ENCODE peak calls at places on chromosome 4, in six cellular contexts. A is GM23248, Z is MM.1S, M is neural progenitor cell, L is mesendoderm, N is mammary epithelial cell. F is an unnamed sample.

GRCh38 chr4:138062929-138063328 is 179.2 kb downstream of the SLC7A11 start:
- DNase-seq in A (peak; percentile 67), N (peak; percentile 32), L (peak; percentile 75), Z (no peak), M (no peak), F (no peak)

GRCh38 chr4:112094330-112094729 is 50.9 kb upstream of the FAM241A start:
- DNase-seq in M (no peak), L (no peak), N (no peak), Z (no peak), A (no peak), F (no peak)

GRCh38 chr4:76879731-76880364 is 18.1 kb downstream of the SOWAHB start:
- DNase-seq in M (no peak), A (peak; percentile 84), L (no peak), Z (no peak), N (no peak), F (no peak)

GRCh38 chr4:2063557-2064275 is 4.6 kb downstream of the NAT8L start:
- DNase-seq in M (no peak), L (no peak), Z (no peak), N (no peak), A (no peak), F (no peak)

GRCh38 chr4:41746025-41746439 is 2.5 kb downstream of the PHOX2B start:
- DNase-seq in A (peak; percentile 10), Z (no peak), L (peak; percentile 32), N (no peak), M (peak; percentile 42), F (no peak)

GRCh38 chr4:15100994-15101695 is 98.9 kb downstream of the CPEB2 start:
- DNase-seq in A (peak; percentile 68), L (no peak), Z (no peak), M (no peak), N (no peak), F (no peak)

GRCh38 chr4:74906771-74907170 is 26.1 kb upstream of the PARM1 start:
- DNase-seq in M (no peak), Z (no peak), L (no peak), A (no peak), N (no peak), F (no peak)

GRCh38 chr4:174423257-174423944 is 98.9 kb downstream of the HPGD start:
- DNase-seq in M (no peak), A (peak; percentile 86), N (peak; percentile 95), Z (no peak), L (no peak), F (no peak)

GRCh38 chr4:25813705-25814104 is 49.1 kb downstream of the SEL1L3 start:
- DNase-seq in Z (no peak), N (peak; percentile 6), L (peak; percentile 90), M (peak; percentile 38), A (peak; percentile 86), F (peak; percentile 69)

GRCh38 chr4:3682236-3683076 is 83.7 kb upstream of the ADRA2C start:
- DNase-seq in A (no peak), M (no peak), Z (no peak), N (no peak), L (no peak), F (no peak)

GRCh38 chr4:13541720-13542576 is 2.4 kb downstream of the NKX3-2 start:
- DNase-seq in L (peak; percentile 87), N (no peak), M (peak; percentile 69), Z (no peak), A (no peak), F (no peak)
- H3K27me3 ChIP-seq in L (peaks cover 78% of the 10 kb centered on the region), N (peaks cover 47% of the 10 kb centered on the region), M (peaks cover 100% of the 10 kb centered on the region), Z (peaks cover 38% of the 10 kb centered on the region), A (peaks cover 74% of the 10 kb centered on the region), F (peaks cover 14% of the 10 kb centered on the region)

GRCh38 chr4:128780688-128781087 is 28.8 kb upstream of the JADE1 start:
- DNase-seq in M (no peak), N (no peak), Z (no peak), L (no peak), A (no peak), F (no peak)

GRCh38 chr4:128775477-128775876 is 34.0 kb upstream of the JADE1 start:
- DNase-seq in M (no peak), Z (no peak), L (no peak), A (no peak), N (no peak), F (no peak)

GRCh38 chr4:128775916-128776315 is 33.6 kb upstream of the JADE1 start:
- DNase-seq in M (peak; percentile 49), Z (no peak), L (peak; percentile 57), N (no peak), A (no peak), F (no peak)

GRCh38 chr4:128782076-128782715 is 27.3 kb upstream of the JADE1 start:
- DNase-seq in L (no peak), Z (no peak), M (peak; percentile 24), N (no peak), A (peak; percentile 81), F (no peak)

GRCh38 chr4:128776794-128777216 is 32.7 kb upstream of the JADE1 start:
- DNase-seq in L (no peak), A (peak; percentile 91), M (no peak), N (peak; percentile 59), Z (no peak), F (no peak)
- H3K9ac ChIP-seq in L (no peak overlapping the region), A (peak overlapping the region; percentile 12), M (no peak overlapping the region), N (no peak overlapping the region), Z (no peak overlapping the region), F (no peak overlapping the region)

GRCh38 chr4:8403173-8403753 is 37.3 kb downstream of the ACOX3 start:
- DNase-seq in Z (peak; percentile 39), L (peak; percentile 75), N (peak; percentile 56), A (peak; percentile 91), M (peak; percentile 86), F (peak; percentile 61)

GRCh38 chr4:8402640-8403039 is 37.9 kb downstream of the ACOX3 start:
- DNase-seq in A (no peak), N (no peak), Z (no peak), L (no peak), M (no peak), F (no peak)

GRCh38 chr4:8401665-8402064 is 38.9 kb downstream of the ACOX3 start:
- DNase-seq in L (no peak), M (no peak), N (no peak), A (no peak), Z (no peak), F (no peak)

GRCh38 chr4:8400641-8401325 is 39.7 kb downstream of the ACOX3 start:
- DNase-seq in M (no peak), Z (no peak), L (peak; percentile 25), A (peak; percentile 77), N (no peak), F (no peak)

DNA sequence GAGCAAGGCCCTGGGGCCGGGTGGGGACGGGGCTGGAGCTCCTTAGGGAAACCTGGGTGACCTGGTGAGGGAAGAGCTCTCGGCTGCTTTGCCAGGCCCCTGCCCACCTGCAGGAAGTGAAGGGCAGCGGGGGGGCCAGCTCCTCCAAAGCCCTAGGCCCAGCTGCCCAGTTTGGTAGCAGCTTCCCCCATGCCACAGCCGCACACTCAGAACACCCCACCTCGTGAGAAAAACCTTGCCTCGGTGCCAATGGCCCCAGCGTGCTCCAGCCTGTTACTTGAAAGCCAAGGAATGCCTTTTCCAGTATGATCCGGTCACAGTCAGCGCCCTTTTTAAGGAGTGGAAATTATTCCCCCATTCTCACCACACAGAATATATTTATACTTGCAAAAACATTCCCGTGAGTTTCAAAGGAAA is 38.3 kb downstream of the ACOX3 start:
- DNase-seq in Z (no peak), M (no peak), L (no peak), A (no peak), N (no peak), F (no peak)
- H3K27me3 ChIP-seq in Z (no peaks in the 10 kb centered on the region), M (no peaks in the 10 kb centered on the region), L (no peaks in the 10 kb centered on the region), A (no peaks in the 10 kb centered on the region), N (no peaks in the 10 kb centered on the region), F (no peaks in the 10 kb centered on the region)

DNA sequence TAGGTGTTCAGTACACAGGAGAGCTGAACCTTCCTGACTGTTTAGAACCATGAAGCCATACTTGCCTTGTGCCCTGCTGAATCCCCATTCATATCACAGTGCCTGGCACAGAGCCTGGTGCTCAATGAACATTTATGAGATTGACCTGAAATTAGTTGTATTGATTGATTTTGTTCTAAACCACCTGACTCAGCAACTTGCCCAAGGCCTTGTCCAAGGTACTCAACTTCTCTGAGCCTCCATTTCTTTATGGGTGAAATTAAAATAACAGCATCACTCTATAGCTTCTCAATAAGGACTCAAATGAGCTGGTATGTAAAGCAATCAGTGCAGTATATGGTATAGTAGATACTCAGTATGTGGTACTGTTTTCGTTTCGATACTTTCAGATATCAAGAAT is 208.1 kb downstream of the SLC39A8 start:
- DNase-seq in A (no peak), L (no peak), N (no peak), M (no peak), Z (no peak), F (no peak)
- H3K9ac ChIP-seq in A (no peak overlapping the region), L (no peak overlapping the region), N (no peak overlapping the region), M (no peak overlapping the region), Z (no peak overlapping the region), F (no peak overlapping the region)

GRCh38 chr4:8855781-8856245 is 15.8 kb downstream of the HMX1 start:
- DNase-seq in M (peak; percentile 91), L (peak; percentile 84), Z (no peak), N (no peak), A (no peak), F (peak; percentile 55)
- H3K27me3 ChIP-seq in M (peaks cover 88% of the 10 kb centered on the region), L (peaks cover 24% of the 10 kb centered on the region), Z (peaks cover 99% of the 10 kb centered on the region), N (peaks cover 46% of the 10 kb centered on the region), A (peaks cover 89% of the 10 kb centered on the region), F (peaks cover 61% of the 10 kb centered on the region)

F was measured in NT2/D1.